ENCODE peak calls at places on chromosomes 4 and X, in seven cellular contexts. G, P, S, A, M, T and Y are unnamed samples.

GRCh38 chrX:119072771-119073170 is at the start of gene CT47C1:
- DNase-seq in G (no peak), P (peak), S (peak), A (no peak), M (no peak), T (no peak), Y (no peak)

GRCh38 chr4:21802406-21802805 is 146.2 kb downstream of the KCNIP4 start:
- DNase-seq in G (no peak), P (peak), S (no peak), A (no peak), M (peak), T (no peak), Y (no peak)

GRCh38 chrX:147911192-147912022 is at the start of gene FMR1:
- DNase-seq in G (peak), P (peak), S (peak), A (peak), M (peak), T (peak), Y (peak)

GRCh38 chr4:25813705-25814104 is 49.1 kb downstream of the SEL1L3 start:
- DNase-seq in G (peak), P (peak), S (no peak), A (no peak), M (peak), T (no peak), Y (no peak)

GRCh38 chr4:148120216-148120615 is 322.0 kb downstream of the NR3C2 start:
- DNase-seq in G (no peak), P (no peak), S (no peak), A (no peak), M (no peak), T (no peak), Y (no peak)

GRCh38 chr4:149719806-149720205 is 95.8 kb downstream of the IQCM start:
- DNase-seq in G (no peak), P (no peak), S (no peak), A (no peak), M (no peak), T (no peak), Y (no peak)

GRCh38 chr4:74123065-74123728 is 24.2 kb upstream of the CXCL2 start:
- DNase-seq in G (peak), P (peak), S (no peak), A (no peak), M (no peak), T (no peak), Y (no peak)

GRCh38 chrX:19566359-19567141 is 51.2 kb upstream of the MAP3K15 start:
- DNase-seq in G (peak), P (no peak), S (no peak), A (peak), M (peak), T (no peak), Y (no peak)

GRCh38 chr4:155666701-155667537 is at the start of gene GUCY1A1:
- DNase-seq in G (no peak), P (no peak), S (no peak), A (no peak), M (peak), T (no peak), Y (no peak)

GRCh38 chrX:53080628-53081580 is 1.3 kb upstream of the TSPYL2 start:
- DNase-seq in G (no peak), P (no peak), S (no peak), A (no peak), M (peak), T (no peak), Y (no peak)

GRCh38 chrX:65035451-65035779 is 59.2 kb upstream of the ZC4H2 start:
- DNase-seq in G (no peak), P (no peak), S (peak), A (no peak), M (no peak), T (peak), Y (no peak)

GRCh38 chr4:118338981-118339765 is 13.6 kb downstream of the PRSS12 start:
- DNase-seq in G (no peak), P (no peak), S (no peak), A (no peak), M (peak), T (no peak), Y (no peak)

GRCh38 chrX:40897768-40898167 is 162.4 kb upstream of the MED14 start:
- DNase-seq in G (no peak), P (no peak), S (no peak), A (no peak), M (peak), T (no peak), Y (no peak)

GRCh38 chr4:26507286-26507685 is 17.0 kb upstream of the CCKAR start:
- DNase-seq in G (no peak), P (no peak), S (no peak), A (no peak), M (no peak), T (no peak), Y (no peak)

GRCh38 chr4:38056024-38056685 is 96.0 kb downstream of the PTTG2 start:
- DNase-seq in G (no peak), P (no peak), S (no peak), A (no peak), M (peak), T (no peak), Y (no peak)

GRCh38 chr4:10178763-10179162 is 62.2 kb upstream of the WDR1 start:
- DNase-seq in G (no peak), P (no peak), S (no peak), A (no peak), M (no peak), T (no peak), Y (no peak)

DNA sequence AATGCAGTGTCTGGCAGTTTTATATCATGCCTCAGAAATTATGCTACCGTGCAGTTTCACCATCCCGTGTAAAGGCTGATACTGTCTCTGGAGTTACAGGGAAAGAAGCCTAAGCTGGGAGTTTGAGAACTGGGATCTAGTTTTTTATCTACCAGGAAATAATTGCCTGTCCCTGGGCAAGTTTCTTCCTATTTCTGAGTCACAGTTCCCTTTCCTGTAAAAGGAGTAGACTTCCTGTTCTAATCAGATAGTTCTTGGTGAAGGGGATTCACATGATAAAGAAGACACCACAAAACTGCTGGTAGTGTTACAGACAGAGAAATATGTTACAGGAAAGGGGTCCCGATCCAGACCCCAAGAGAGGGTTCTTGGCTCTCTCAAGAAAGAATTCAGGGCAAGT is 17.1 kb downstream of the HERC3 start:
- DNase-seq in G (no peak), P (no peak), S (peak), A (no peak), M (peak), T (no peak), Y (no peak)
- TF ChIP-seq MAX in G (no peak), P (no peak), S (no peak), A (no peak), M (no peak), T (no peak), Y (no peak)

DNA sequence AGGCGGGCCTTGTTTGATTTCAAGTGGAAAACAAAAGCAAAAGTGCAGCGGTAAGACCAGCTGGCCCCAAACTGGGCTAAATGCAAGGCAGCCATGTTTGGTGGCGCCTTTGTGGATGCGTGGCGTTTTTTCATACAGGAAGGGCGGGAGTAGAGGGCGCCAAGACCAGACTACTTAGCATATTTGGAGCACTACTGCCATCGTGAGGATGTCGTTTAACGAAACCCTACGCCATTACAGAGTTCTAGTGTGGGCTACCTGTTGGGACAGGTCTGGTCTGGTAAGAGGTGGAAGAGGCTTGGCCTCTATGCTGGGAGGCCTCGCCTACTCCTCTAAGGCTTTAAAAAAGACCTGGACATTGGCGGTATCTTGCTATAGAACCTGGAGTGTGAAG is 230.7 kb upstream of the STK26 start:
- DNase-seq in G (no peak), P (peak), S (no peak), A (peak), M (no peak), T (no peak), Y (no peak)
- TF ChIP-seq CTCF in G (no peak), P (peak), S (no peak), A (peak), M (no peak), T (no peak), Y (no peak)

GRCh38 chrX:152913915-152914314 is 16.0 kb downstream of the ZNF185 start:
- DNase-seq in G (no peak), P (no peak), S (no peak), A (no peak), M (no peak), T (no peak), Y (no peak)

GRCh38 chrX:152913354-152913753 is 15.5 kb downstream of the ZNF185 start:
- DNase-seq in G (no peak), P (no peak), S (no peak), A (no peak), M (no peak), T (no peak), Y (no peak)

GRCh38 chrX:152912641-152913040 is 14.8 kb downstream of the ZNF185 start:
- DNase-seq in G (no peak), P (no peak), S (no peak), A (no peak), M (no peak), T (no peak), Y (no peak)

GRCh38 chrX:152917969-152918579 is 20.2 kb downstream of the ZNF185 start:
- DNase-seq in G (no peak), P (no peak), S (no peak), A (no peak), M (no peak), T (no peak), Y (no peak)

GRCh38 chrX:152915541-152916241 is 17.8 kb downstream of the ZNF185 start:
- DNase-seq in G (peak), P (peak), S (peak), A (no peak), M (peak), T (no peak), Y (peak)
- H3K4me2 ChIP-seq in G (no peak), P (peak), S (no peak), A (no peak), M (no peak), T (no peak), Y (peak)

GRCh38 chrX:154605566-154605965 is 13.5 kb downstream of the CTAG1B start:
- DNase-seq in G (no peak), P (no peak), S (no peak), A (no peak), M (no peak), T (no peak), Y (no peak)
- TF ChIP-seq MAX in G (no peak), P (no peak), S (no peak), A (no peak), M (no peak), T (no peak), Y (no peak)

GRCh38 chrX:129125515-129125914 is 397.8 kb downstream of the SMARCA1 start:
- DNase-seq in G (peak), P (no peak), S (no peak), A (no peak), M (no peak), T (no peak), Y (no peak)

GRCh38 chrX:129123795-129124194 is 399.5 kb downstream of the SMARCA1 start:
- DNase-seq in G (peak), P (no peak), S (no peak), A (no peak), M (no peak), T (no peak), Y (no peak)
- TF ChIP-seq CTCF in G (no peak), P (no peak), S (no peak), A (no peak), M (no peak), T (no peak), Y (no peak)

DNA sequence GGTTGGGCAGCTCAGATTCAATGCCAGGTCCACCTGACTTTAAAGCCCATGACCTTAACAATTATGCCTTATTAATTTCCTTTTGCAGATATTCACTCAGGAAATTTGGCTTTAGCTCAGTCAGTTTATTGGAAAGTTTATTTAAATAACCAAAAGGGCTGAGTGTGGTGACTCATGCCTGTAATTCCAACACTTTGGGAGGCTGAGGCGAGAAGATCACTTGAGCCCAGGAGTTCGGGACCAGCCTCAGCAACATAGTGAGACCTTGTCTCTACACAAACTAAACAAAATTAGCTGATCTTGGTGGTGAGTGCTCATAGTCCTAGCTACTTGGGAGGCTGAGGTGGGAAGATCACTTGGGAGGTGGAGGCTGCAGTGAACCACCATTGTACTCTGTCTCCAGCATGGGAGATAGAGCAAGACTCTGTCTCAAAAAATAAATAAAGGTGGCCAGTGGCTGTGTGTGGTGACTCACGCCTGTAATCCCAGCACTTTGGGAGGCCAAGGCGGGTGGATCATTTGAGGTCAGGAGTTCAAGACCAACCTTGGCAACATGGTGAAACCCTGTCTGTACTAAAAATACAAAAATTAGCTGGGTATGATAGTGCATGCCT is 43.3 kb downstream of the RHOH start:
- DNase-seq in G (no peak), P (peak), S (no peak), A (no peak), M (peak), T (no peak), Y (no peak)
- H3K4me2 ChIP-seq in G (no peak), P (peak), S (no peak), A (no peak), M (no peak), T (no peak), Y (peak)

GRCh38 chr4:89556596-89557305 is 249.2 kb upstream of the GPRIN3 start:
- DNase-seq in G (no peak), P (no peak), S (no peak), A (no peak), M (peak), T (no peak), Y (no peak)

GRCh38 chr4:89561051-89561450 is 253.5 kb upstream of the GPRIN3 start:
- DNase-seq in G (no peak), P (no peak), S (no peak), A (no peak), M (no peak), T (no peak), Y (no peak)

GRCh38 chr4:89562715-89563114 is 255.1 kb upstream of the GPRIN3 start:
- DNase-seq in G (no peak), P (no peak), S (no peak), A (no peak), M (no peak), T (no peak), Y (no peak)

GRCh38 chr4:89563431-89563830 is 255.8 kb upstream of the GPRIN3 start:
- DNase-seq in G (no peak), P (no peak), S (no peak), A (no peak), M (no peak), T (no peak), Y (no peak)

GRCh38 chr4:89558147-89558546 is 250.5 kb upstream of the GPRIN3 start:
- DNase-seq in G (no peak), P (peak), S (no peak), A (no peak), M (no peak), T (peak), Y (peak)
- TF ChIP-seq MAX in G (no peak), P (no peak), S (no peak), A (no peak), M (no peak), T (no peak), Y (no peak)